ENCODE peak calls at places on chromosomes 7 and 10, in four cellular contexts. One of them, this sample, is unnamed.
A peak's percentile ranks its signal among the peaks of the same experiment; 100 is the strongest.

GRCh38 chr10:127331696-127332095 is 135.3 kb upstream of the INSYN2A start:
- DNase-seq in psoas muscle: no peak
- DNase-seq in tibial artery: no peak
- DNase-seq in keratinocyte: no peak
- DNase-seq in this sample: no peak

GRCh38 chr10:33618196-33618595 is 283.7 kb upstream of the NRP1 start:
- DNase-seq in tibial artery: no peak
- DNase-seq in psoas muscle: no peak
- DNase-seq in keratinocyte: no peak
- DNase-seq in this sample: no peak

GRCh38 chr10:88672041-88672440 is 7.8 kb downstream of the LIPF start:
- DNase-seq in keratinocyte: no peak
- DNase-seq in psoas muscle: no peak
- DNase-seq in tibial artery: no peak
- DNase-seq in this sample: no peak

GRCh38 chr7:132406039-132406438 is 170.2 kb downstream of the PLXNA4 start:
- DNase-seq in keratinocyte: no peak
- DNase-seq in tibial artery: no peak
- DNase-seq in psoas muscle: no peak
- DNase-seq in this sample: no peak

GRCh38 chr7:17770710-17771375 is 169.5 kb downstream of the SNX13 start:
- DNase-seq in psoas muscle: no peak
- DNase-seq in tibial artery: no peak
- DNase-seq in keratinocyte: no peak
- DNase-seq in this sample: no peak

GRCh38 chr7:140304071-140304799 is 94.1 kb downstream of the SLC37A3 start:
- DNase-seq in psoas muscle: no peak
- DNase-seq in keratinocyte: no peak
- DNase-seq in tibial artery: no peak
- DNase-seq in this sample: no peak

GRCh38 chr10:72328045-72328828 is 26.5 kb downstream of the DNAJB12 start:
- DNase-seq in psoas muscle: peak; percentile 84
- DNase-seq in tibial artery: peak; percentile 72
- DNase-seq in keratinocyte: no peak
- DNase-seq in this sample: no peak

GRCh38 chr10:76869931-76870330 is 767.7 kb downstream of the KCNMA1 start:
- DNase-seq in keratinocyte: no peak
- DNase-seq in tibial artery: no peak
- DNase-seq in psoas muscle: no peak
- DNase-seq in this sample: no peak

GRCh38 chr7:23332881-23333612 is 33.9 kb downstream of the MALSU1 start:
- DNase-seq in tibial artery: no peak
- DNase-seq in keratinocyte: no peak
- DNase-seq in psoas muscle: no peak
- DNase-seq in this sample: no peak

GRCh38 chr7:98556288-98556687 is 60.8 kb upstream of the NPTX2 start:
- DNase-seq in keratinocyte: no peak
- DNase-seq in psoas muscle: no peak
- DNase-seq in tibial artery: no peak
- DNase-seq in this sample: no peak

GRCh38 chr10:102643346-102644065 is 773 bp upstream of the TRIM8 start:
- DNase-seq in tibial artery: peak; percentile 67
- DNase-seq in keratinocyte: no peak
- DNase-seq in psoas muscle: peak; percentile 87
- DNase-seq in this sample: peak; percentile 43

GRCh38 chr10:84179059-84179710 is 5.6 kb downstream of the GPR15LG start:
- DNase-seq in tibial artery: no peak
- DNase-seq in psoas muscle: no peak
- DNase-seq in keratinocyte: peak; percentile 100
- DNase-seq in this sample: peak; percentile 22

GRCh38 chr10:96512997-96513685 is 585 bp downstream of the TLL2 start:
- DNase-seq in psoas muscle: no peak
- DNase-seq in tibial artery: no peak
- DNase-seq in keratinocyte: no peak
- DNase-seq in this sample: no peak

GRCh38 chr7:27191716-27192545 is 6.9 kb upstream of the HOXA11 start:
- DNase-seq in tibial artery: peak; percentile 22
- DNase-seq in keratinocyte: no peak
- DNase-seq in psoas muscle: peak; percentile 56
- DNase-seq in this sample: peak; percentile 14

GRCh38 chr7:167087-167855 is 25.1 kb upstream of the FAM20C start:
- DNase-seq in psoas muscle: peak; percentile 52
- DNase-seq in keratinocyte: no peak
- DNase-seq in tibial artery: no peak
- DNase-seq in this sample: no peak

GRCh38 chr10:48779077-48779476 is 94.4 kb downstream of the WDFY4 start:
- DNase-seq in psoas muscle: no peak
- DNase-seq in keratinocyte: no peak
- DNase-seq in tibial artery: no peak
- DNase-seq in this sample: no peak

GRCh38 chr10:72563327-72563932 is 62.4 kb downstream of the MICU1 start:
- DNase-seq in tibial artery: no peak
- DNase-seq in keratinocyte: no peak
- DNase-seq in psoas muscle: no peak
- DNase-seq in this sample: no peak

GRCh38 chr10:97499561-97500296 is 1.0 kb downstream of the UBTD1 start:
- DNase-seq in psoas muscle: peak; percentile 90
- DNase-seq in tibial artery: peak; percentile 82
- DNase-seq in keratinocyte: no peak
- DNase-seq in this sample: no peak

GRCh38 chr7:126398285-126398684 is 854.5 kb downstream of the GRM8 start:
- DNase-seq in psoas muscle: no peak
- DNase-seq in keratinocyte: no peak
- DNase-seq in tibial artery: no peak
- DNase-seq in this sample: no peak

DNA sequence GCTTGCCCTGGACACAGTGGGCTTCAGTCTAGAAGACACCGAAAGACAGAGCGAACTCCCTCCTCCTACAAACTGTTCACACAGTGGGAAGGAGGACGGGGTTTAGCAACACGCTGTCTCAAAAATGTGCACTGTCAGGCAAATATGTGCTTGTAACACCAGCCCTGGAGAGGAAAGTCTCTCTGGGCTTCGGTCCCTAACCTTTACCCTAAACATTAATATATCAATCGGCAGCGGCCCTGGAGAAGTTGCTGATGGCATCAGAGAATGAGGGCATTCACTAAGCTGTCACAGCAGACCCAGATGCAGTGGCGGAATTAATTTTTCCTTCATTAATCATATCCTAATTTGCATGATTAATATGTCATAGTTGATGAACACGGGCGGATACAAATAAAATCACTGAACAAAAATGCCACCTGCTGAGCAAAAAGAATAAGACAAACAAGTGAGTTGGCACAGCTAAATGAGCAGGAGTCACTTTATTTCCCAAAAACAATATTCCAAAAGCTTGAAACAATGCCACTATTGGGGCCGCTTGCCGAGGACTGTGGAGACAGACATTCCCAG is 45.2 kb upstream of the INSIG1 start:
- DNase-seq in keratinocyte: no peak
- DNase-seq in psoas muscle: no peak
- DNase-seq in tibial artery: no peak
- DNase-seq in this sample: no peak
- TF ChIP-seq CTCF in keratinocyte: no peak
- TF ChIP-seq CTCF in psoas muscle: no peak
- TF ChIP-seq CTCF in tibial artery: no peak
- TF ChIP-seq CTCF in this sample: no peak

DNA sequence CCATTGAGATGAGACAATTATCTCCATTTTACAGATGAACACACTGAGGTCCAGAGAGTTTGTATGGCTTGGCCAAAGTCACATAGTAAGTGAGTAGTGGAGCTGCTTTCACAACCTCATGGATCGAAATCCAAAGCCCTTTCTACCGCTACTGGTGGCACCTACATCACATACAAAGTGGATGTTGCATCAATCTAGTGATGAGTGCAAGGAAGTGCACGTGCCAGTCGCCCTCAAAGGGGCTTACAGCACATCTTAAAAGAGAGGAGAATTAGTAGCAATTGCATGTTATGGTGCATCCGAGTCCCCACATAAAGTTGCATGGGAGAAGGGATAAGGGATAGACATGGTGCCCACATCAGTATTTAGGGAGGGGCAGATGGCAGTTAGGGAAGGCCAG is 31.0 kb upstream of the GPR26 start:
- DNase-seq in psoas muscle: no peak
- DNase-seq in tibial artery: no peak
- DNase-seq in keratinocyte: no peak
- DNase-seq in this sample: no peak
- TF ChIP-seq CTCF in psoas muscle: no peak
- TF ChIP-seq CTCF in tibial artery: no peak
- TF ChIP-seq CTCF in keratinocyte: no peak
- TF ChIP-seq CTCF in this sample: no peak

DNA sequence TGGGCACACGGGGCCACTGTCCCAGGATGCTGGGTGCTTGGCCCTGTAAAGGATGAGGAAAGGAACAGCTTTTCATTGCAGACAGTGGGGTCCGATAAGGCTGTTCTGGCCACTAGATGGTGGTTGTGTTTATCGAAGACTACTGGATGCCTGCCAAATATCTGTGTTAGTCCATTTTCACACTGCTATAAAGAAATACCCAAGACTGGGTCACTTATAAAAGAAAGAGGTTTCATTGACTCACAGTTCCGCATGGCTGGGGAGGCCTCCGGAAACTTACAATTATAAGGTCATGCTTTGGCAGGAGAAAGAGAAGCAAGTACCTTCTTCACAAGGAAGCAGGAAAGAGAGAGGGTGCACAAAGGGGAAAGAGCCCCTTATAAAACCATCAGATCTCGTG is 32.2 kb upstream of the GARS1 start:
- DNase-seq in keratinocyte: no peak
- DNase-seq in psoas muscle: no peak
- DNase-seq in tibial artery: no peak
- DNase-seq in this sample: no peak
- TF ChIP-seq CTCF in keratinocyte: no peak
- TF ChIP-seq CTCF in psoas muscle: no peak
- TF ChIP-seq CTCF in tibial artery: no peak
- TF ChIP-seq CTCF in this sample: no peak

GRCh38 chr10:100185364-100186252 is at the start of gene ERLIN1:
- DNase-seq in tibial artery: peak; percentile 88
- DNase-seq in psoas muscle: peak; percentile 97
- DNase-seq in keratinocyte: peak; percentile 56
- DNase-seq in this sample: peak; percentile 93
- TF ChIP-seq CTCF in tibial artery: no peak
- TF ChIP-seq CTCF in psoas muscle: no peak
- TF ChIP-seq CTCF in keratinocyte: no peak
- TF ChIP-seq CTCF in this sample: no peak

GRCh38 chr10:116654816-116655215 is 34.1 kb downstream of the PNLIPRP2 start:
- DNase-seq in keratinocyte: no peak
- DNase-seq in tibial artery: no peak
- DNase-seq in psoas muscle: no peak
- DNase-seq in this sample: no peak
- TF ChIP-seq CTCF in keratinocyte: no peak
- TF ChIP-seq CTCF in tibial artery: no peak
- TF ChIP-seq CTCF in psoas muscle: no peak
- TF ChIP-seq CTCF in this sample: no peak

GRCh38 chr7:84247591-84247990 is 53.0 kb upstream of the SEMA3A start:
- DNase-seq in psoas muscle: no peak
- DNase-seq in tibial artery: no peak
- DNase-seq in keratinocyte: no peak
- DNase-seq in this sample: no peak
- TF ChIP-seq CTCF in psoas muscle: no peak
- TF ChIP-seq CTCF in tibial artery: no peak
- TF ChIP-seq CTCF in keratinocyte: peak; percentile 50
- TF ChIP-seq CTCF in this sample: no peak

DNA sequence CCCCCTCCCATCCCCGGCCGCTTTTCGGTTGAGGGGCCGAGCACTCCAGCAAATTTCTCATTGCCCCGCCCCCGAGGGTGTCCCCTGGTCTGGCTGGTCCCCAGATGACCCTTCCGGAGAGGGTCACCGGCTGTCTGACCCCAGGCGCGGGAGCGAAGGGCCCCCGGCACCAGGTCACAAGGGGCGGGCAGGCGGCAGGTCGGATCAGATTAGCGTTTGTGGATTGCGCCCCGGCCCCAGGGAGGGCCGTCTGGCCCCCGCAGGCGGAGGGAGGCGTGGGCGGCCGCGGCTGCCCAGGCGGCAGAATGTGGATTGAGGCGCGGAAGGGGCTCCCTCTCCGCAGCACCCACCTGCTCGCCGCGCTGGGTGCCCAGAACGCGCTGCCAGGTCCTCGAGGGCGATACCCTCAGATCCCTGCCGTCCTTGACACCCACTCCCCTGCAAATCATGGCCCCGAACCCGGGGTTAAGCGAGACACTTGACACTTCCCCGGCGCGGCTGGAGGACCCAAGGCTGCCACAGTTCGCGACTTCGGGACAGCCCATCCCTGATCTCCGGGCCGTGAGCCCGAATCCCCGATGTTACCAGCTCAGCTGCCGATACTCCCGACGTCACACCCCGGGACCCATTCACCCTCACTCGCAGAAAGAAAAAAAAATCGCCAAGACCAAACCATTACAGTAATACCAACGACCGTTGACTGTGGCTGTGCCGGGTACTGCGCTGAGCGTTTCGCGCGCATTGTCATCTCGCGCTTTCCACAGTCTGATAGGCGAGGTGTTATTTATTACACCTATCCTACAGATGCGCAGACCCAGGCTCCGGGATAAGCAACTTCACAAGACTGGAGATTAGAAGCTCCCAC is 953 bp downstream of the NODAL start:
- DNase-seq in keratinocyte: no peak
- DNase-seq in psoas muscle: no peak
- DNase-seq in tibial artery: peak; percentile 20
- DNase-seq in this sample: no peak
- TF ChIP-seq CTCF in keratinocyte: no peak
- TF ChIP-seq CTCF in psoas muscle: no peak
- TF ChIP-seq CTCF in tibial artery: no peak
- TF ChIP-seq CTCF in this sample: no peak

This sample was measured in natural killer cell.